ENCODE peak calls at places on chromosomes 11 and 22, in five cellular contexts. A, Y, C, K and N are unnamed samples.
A peak's percentile ranks its signal among the peaks of the same experiment; 100 is the strongest.

GRCh38 chr11:92154611-92155010 is 70.0 kb upstream of the FAT3 start:
- DNase-seq in A (no peak), C (no peak), Y (no peak), K (no peak), N (no peak)

GRCh38 chr11:60717956-60718355 is 6.6 kb upstream of the MS4A18 start:
- DNase-seq in K (no peak), Y (no peak), C (no peak), A (no peak), N (no peak)

GRCh38 chr11:4025957-4026324 is 68.7 kb upstream of the RRM1 start:
- DNase-seq in C (no peak), Y (no peak), A (no peak), K (no peak), N (no peak)

GRCh38 chr11:128506999-128507591 is 80.3 kb downstream of the ETS1 start:
- DNase-seq in K (peak; percentile 93), Y (no peak), C (peak; percentile 81), A (no peak), N (peak; percentile 82)

GRCh38 chr22:48278620-48279464 is 1516.4 kb downstream of the TBC1D22A start:
- DNase-seq in K (peak; percentile 68), A (no peak), Y (no peak), C (no peak), N (no peak)

GRCh38 chr11:81658722-81659121 is 1074.9 kb downstream of the FAM181B start:
- DNase-seq in Y (peak; percentile 48), A (no peak), C (no peak), K (no peak), N (no peak)

GRCh38 chr22:32697331-32697995 is 104.0 kb upstream of the TIMP3 start:
- DNase-seq in A (no peak), C (no peak), Y (no peak), K (no peak), N (no peak)

GRCh38 chr22:24977370-24978230 is 25.1 kb downstream of the KIAA1671 start:
- DNase-seq in A (peak; percentile 78), Y (peak; percentile 49), K (no peak), C (no peak), N (no peak)

GRCh38 chr11:117560786-117561530 is 233.3 kb downstream of the CEP164 start:
- DNase-seq in Y (no peak), C (no peak), K (no peak), A (no peak), N (no peak)

GRCh38 chr22:31692186-31692886 is 30.3 kb upstream of the PISD start:
- DNase-seq in K (no peak), A (no peak), Y (no peak), C (no peak), N (no peak)

GRCh38 chr22:46331496-46331895 is 4.0 kb upstream of the TRMU start:
- DNase-seq in K (no peak), Y (no peak), C (no peak), A (no peak), N (no peak)
- H3K36me3 ChIP-seq in K (no peaks in the 10 kb centered on the region), Y (peaks cover 2% of the 10 kb centered on the region), C (no peaks in the 10 kb centered on the region), A (no peaks in the 10 kb centered on the region), N (no peaks in the 10 kb centered on the region)

GRCh38 chr11:11010624-11011127 is 152.8 kb upstream of the ZBED5 start:
- DNase-seq in Y (peak; percentile 70), A (peak; percentile 51), C (peak; percentile 28), K (no peak), N (peak; percentile 14)
- H3K4me3 ChIP-seq in Y (no peak overlapping the region), A (no peak overlapping the region), C (no peak overlapping the region), K (no peak overlapping the region), N (no peak overlapping the region)

GRCh38 chr11:134153147-134153905 is 70.4 kb downstream of the NCAPD3 start:
- DNase-seq in A (no peak), K (no peak), C (no peak), Y (no peak), N (no peak)

GRCh38 chr11:134152692-134153091 is 71.1 kb downstream of the NCAPD3 start:
- DNase-seq in Y (no peak), A (no peak), C (no peak), K (no peak), N (no peak)

GRCh38 chr11:134149371-134149770 is 74.4 kb downstream of the NCAPD3 start:
- DNase-seq in Y (no peak), K (no peak), C (no peak), A (no peak), N (no peak)

GRCh38 chr11:134150195-134150903 is 73.4 kb downstream of the NCAPD3 start:
- DNase-seq in A (no peak), C (no peak), Y (no peak), K (no peak), N (no peak)

GRCh38 chr11:134151083-134151747 is 72.6 kb downstream of the NCAPD3 start:
- DNase-seq in A (no peak), C (no peak), Y (no peak), K (no peak), N (no peak)
- H3K27ac ChIP-seq in A (no peak overlapping the region), C (no peak overlapping the region), Y (no peak overlapping the region), K (no peak overlapping the region), N (no peak overlapping the region)

GRCh38 chr11:43907028-43907966 is 26.7 kb downstream of the ALKBH3 start:
- DNase-seq in C (no peak), A (no peak), K (no peak), Y (no peak), N (no peak)
- H3K36me3 ChIP-seq in C (peaks cover 62% of the 10 kb centered on the region), A (peaks cover 9% of the 10 kb centered on the region), K (peaks cover 60% of the 10 kb centered on the region), Y (no peaks in the 10 kb centered on the region), N (no peaks in the 10 kb centered on the region)

GRCh38 chr22:30079952-30080533 is at the start of gene HORMAD2:
- DNase-seq in C (no peak), K (no peak), A (peak; percentile 24), Y (peak; percentile 96), N (no peak)
- H3K4me3 ChIP-seq in C (peak within 1 kb of the TSS; percentile 8), K (peak within 1 kb of the TSS; percentile 27), A (no peak within 1 kb of the TSS), Y (peak within 1 kb of the TSS; percentile 42), N (no peak within 1 kb of the TSS)

GRCh38 chr22:20128619-20128901 is 3.0 kb upstream of the ZDHHC8 start:
- DNase-seq in K (no peak), C (no peak), Y (no peak), A (no peak), N (no peak)
- H3K27ac ChIP-seq in K (no peak overlapping the region), C (no peak overlapping the region), Y (peak overlapping the region; percentile 63), A (peak overlapping the region; percentile 77), N (no peak overlapping the region)